ENCODE peak calls at places on chromosomes 11 and 22, in four cellular contexts. E is HL-60, P is K562, R is GM12878. G is an unnamed sample.

GRCh38 chr11:34343153-34343552 is 14.7 kb downstream of the ABTB2 start:
- DNase-seq in E (no peak), P (no peak), R (no peak), G (no peak)

GRCh38 chr11:9565822-9566560 is 7.5 kb upstream of the WEE1 start:
- DNase-seq in E (peak), P (peak), R (peak), G (peak)

GRCh38 chr22:45775062-45775461 is 103.4 kb downstream of the ATXN10 start:
- DNase-seq in E (no peak), P (no peak), R (no peak), G (no peak)

GRCh38 chr11:28713850-28714249 is 605.7 kb downstream of the METTL15 start:
- DNase-seq in E (no peak), P (no peak), R (no peak), G (no peak)

GRCh38 chr11:8765294-8765693 is 82.7 kb downstream of the RPL27A start:
- DNase-seq in E (no peak), P (no peak), R (no peak), G (no peak)

GRCh38 chr11:59158206-59159068 is 13.5 kb upstream of the DTX4 start:
- DNase-seq in E (peak), P (peak), R (no peak), G (no peak)

GRCh38 chr22:40023226-40023925 is 28.6 kb downstream of the FAM83F start:
- DNase-seq in E (no peak), P (no peak), R (no peak), G (no peak)

GRCh38 chr11:24386551-24387404 is 110.1 kb upstream of the LUZP2 start:
- DNase-seq in E (no peak), P (no peak), R (no peak), G (no peak)

GRCh38 chr11:25163421-25163820 is 666.6 kb downstream of the LUZP2 start:
- DNase-seq in E (no peak), P (no peak), R (no peak), G (no peak)

GRCh38 chr11:4626207-4627105 is 10.8 kb upstream of the OR51D1 start:
- DNase-seq in E (peak), P (peak), R (no peak), G (no peak)

GRCh38 chr11:86440305-86440716 is 65.6 kb downstream of the CCDC81 start:
- DNase-seq in E (no peak), P (no peak), R (no peak), G (no peak)

GRCh38 chr22:30267382-30268302 is 991 bp upstream of the OSM start:
- DNase-seq in E (peak), P (no peak), R (no peak), G (no peak)

GRCh38 chr11:23134627-23135026 is 274.4 kb upstream of the CCDC179 start:
- DNase-seq in E (no peak), P (no peak), R (no peak), G (no peak)

GRCh38 chr11:60899021-60899936 is 7.1 kb downstream of the PRPF19 start:
- DNase-seq in E (peak), P (peak), R (no peak), G (no peak)

GRCh38 chr11:36363361-36364272 is 67.5 kb downstream of the PRR5L start:
- DNase-seq in E (no peak), P (no peak), R (no peak), G (no peak)

GRCh38 chr22:42397332-42398246 is 34.6 kb downstream of the NFAM1 start:
- DNase-seq in E (peak), P (no peak), R (peak), G (peak)

GRCh38 chr11:88315981-88316441 is 21.5 kb downstream of the CTSC start:
- DNase-seq in E (no peak), P (no peak), R (no peak), G (no peak)

GRCh38 chr22:49704345-49705215 is 123.1 kb downstream of the BRD1 start:
- DNase-seq in E (no peak), P (peak), R (no peak), G (no peak)

GRCh38 chr22:35540600-35541253 is at the start of gene RASD2:
- DNase-seq in E (peak), P (peak), R (no peak), G (peak)

GRCh38 chr11:29171350-29171950 is 845.4 kb downstream of the KCNA4 start:
- DNase-seq in E (no peak), P (no peak), R (no peak), G (no peak)

GRCh38 chr11:72413914-72414628 is 20.3 kb downstream of the CLPB start:
- DNase-seq in E (peak), P (peak), R (no peak), G (peak)

GRCh38 chr11:34264266-34265110 is 93.3 kb downstream of the ABTB2 start:
- DNase-seq in E (no peak), P (no peak), R (no peak), G (no peak)

GRCh38 chr11:102568851-102569250 is 38.3 kb upstream of the MMP7 start:
- DNase-seq in E (no peak), P (no peak), R (no peak), G (no peak)

GRCh38 chr11:66278396-66279091 is 569 bp downstream of the CNIH2 start:
- DNase-seq in E (no peak), P (peak), R (no peak), G (no peak)

GRCh38 chr11:128891912-128892398 is 799 bp downstream of the KCNJ5 start:
- DNase-seq in E (no peak), P (peak), R (no peak), G (no peak)

GRCh38 chr22:49372530-49373288 is 455.0 kb downstream of the BRD1 start:
- DNase-seq in E (no peak), P (peak), R (no peak), G (no peak)

GRCh38 chr11:64665381-64665780 is 57.6 kb downstream of the NRXN2 start:
- DNase-seq in E (no peak), P (peak), R (no peak), G (no peak)

DNA sequence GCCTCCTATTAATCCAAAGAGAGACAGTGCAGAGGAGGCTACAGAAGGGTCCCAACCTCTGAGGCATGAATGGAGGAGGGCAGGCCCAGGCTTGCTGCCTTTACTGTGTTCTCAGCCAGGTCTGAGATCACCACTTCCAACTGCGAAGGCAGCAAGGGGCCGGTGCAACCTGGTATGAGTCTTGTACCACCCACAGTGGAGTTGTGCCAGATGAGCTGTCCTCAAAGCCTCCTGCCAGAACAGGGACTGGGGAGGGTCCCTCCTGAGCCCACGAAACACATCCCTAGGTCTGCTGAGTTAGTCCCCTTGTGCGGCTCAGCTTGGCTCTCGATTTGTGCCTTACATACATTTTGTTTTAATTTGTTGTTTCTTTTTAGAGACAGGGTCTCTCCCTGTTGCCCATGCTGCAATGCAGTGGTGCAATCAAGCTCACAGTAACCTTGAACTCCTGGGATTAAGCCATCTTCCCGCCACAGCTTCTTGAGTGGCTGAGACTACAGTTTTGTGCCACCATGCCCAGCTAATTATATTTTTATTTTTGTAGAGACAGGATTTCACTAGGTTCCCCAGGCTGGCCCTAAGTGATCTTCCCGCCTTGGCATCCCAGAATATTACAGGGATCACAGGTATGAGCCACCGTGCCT is 9.3 kb downstream of the MIF start:
- DNase-seq in E (no peak), P (no peak), R (no peak), G (no peak)
- TF ChIP-seq SPI1 in E (no peak), P (no peak), R (no peak), G (no peak)

DNA sequence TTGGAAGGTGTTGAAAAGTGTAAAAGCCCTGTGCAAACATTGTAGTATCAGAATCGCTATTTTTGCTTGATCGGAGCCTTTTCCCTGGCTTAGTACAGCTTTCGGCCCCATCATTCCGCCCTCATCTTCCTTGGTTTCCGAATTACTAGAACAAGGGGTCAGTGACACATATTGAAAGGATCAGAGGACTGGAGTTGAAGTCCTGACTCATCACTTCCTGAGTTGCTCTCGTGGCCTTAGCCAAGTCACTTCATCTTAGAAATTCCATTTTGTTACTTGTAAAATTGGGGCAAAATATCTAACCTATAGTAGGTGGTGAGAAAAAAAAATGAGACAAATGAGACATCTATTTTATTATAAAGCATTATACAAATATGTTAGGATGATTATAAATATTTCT is 375.0 kb downstream of the NTM start:
- DNase-seq in E (no peak), P (no peak), R (no peak), G (no peak)
- TF ChIP-seq POLR2AphosphoS5 in E (no peak), P (no peak), R (no peak), G (no peak)

GRCh38 chr11:117985953-117986887 is at the start of gene IL10RA:
- DNase-seq in E (peak), P (peak), R (no peak), G (peak)
- TF ChIP-seq SPI1 in E (no peak), P (no peak), R (no peak), G (no peak)

GRCh38 chr11:7020183-7020917 is at the start of the genes NLRP14 and ZNF214:
- DNase-seq in E (no peak), P (peak), R (no peak), G (no peak)
- TF ChIP-seq POLR2AphosphoS5 in E (no peak), P (no peak), R (no peak), G (no peak)

DNA sequence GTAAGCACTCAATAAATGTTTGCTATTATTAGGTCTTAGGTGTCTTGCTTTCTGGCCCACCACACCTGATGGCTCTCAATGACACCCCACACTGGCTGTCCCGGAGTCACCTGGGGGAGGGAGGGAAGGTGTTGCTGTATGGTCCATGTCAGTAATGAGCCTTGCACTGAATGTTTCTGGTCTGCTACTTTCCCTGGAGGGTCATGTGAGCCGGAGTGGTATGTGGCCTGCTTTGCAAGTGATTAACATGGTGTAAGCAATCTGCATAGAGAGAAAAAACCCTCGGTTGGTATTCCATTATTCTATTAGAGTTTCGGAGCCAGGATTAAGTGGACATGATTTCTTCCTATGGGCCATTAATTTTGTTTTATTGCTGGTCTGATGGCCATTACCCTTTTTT is 63.9 kb downstream of the PKNOX2 start:
- DNase-seq in E (no peak), P (no peak), R (no peak), G (no peak)
- TF ChIP-seq SPI1 in E (no peak), P (no peak), R (no peak), G (no peak)

DNA sequence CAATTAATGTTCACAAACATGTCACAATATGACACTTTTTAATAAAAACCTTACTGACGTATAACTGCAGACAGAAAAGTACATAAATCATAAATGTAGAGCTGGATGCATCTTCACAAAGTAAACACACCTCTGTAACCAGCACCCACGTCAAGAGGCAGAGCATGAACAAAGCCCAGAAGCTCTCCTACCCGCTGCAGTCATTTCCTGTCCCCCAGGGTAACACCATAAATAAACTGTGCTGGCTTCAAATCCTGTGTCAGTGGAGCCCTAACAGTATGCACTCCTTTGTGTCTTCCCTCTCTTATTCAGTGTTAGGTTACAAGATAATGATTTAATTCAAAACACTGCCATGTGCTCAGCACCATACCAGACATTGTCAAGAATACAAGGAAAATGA is 5.7 kb downstream of the SYT13 start:
- DNase-seq in E (no peak), P (no peak), R (no peak), G (no peak)
- TF ChIP-seq POLR2AphosphoS5 in E (no peak), P (no peak), R (no peak), G (no peak)

GRCh38 chr11:17138562-17138961 is 61.1 kb upstream of the RPS13 start:
- DNase-seq in E (no peak), P (no peak), R (no peak), G (no peak)
- TF ChIP-seq SPI1 in E (no peak), P (no peak), R (no peak), G (no peak)

DNA sequence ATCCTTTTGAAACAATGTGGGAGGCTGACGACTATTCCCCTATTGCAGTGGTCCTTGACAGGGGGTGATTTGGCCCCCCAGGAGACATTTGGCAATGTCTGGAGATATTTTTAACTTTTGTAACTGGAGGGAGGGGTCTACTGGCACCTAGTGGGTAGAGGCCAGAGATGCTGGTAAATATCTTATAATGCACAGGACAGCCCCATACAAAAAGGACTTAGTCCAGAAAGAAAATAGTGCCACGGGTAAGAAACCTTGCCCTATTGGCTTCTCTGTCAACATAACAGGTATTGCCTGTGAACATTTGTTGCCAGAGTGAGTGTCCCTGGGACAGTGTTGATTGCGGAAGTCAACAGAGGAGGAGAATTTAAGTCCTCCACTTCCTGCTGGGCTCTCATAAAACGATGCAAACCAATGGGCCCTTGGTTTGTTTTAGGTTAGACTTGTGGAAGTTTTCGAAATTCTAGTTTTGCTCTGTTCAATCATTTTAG is 101.6 kb downstream of the MAML2 start:
- DNase-seq in E (peak), P (no peak), R (no peak), G (no peak)
- TF ChIP-seq POLR2AphosphoS5 in E (no peak), P (no peak), R (no peak), G (no peak)

GRCh38 chr11:15735711-15736110 is 620.6 kb downstream of the SOX6 start:
- DNase-seq in E (no peak), P (no peak), R (no peak), G (no peak)

GRCh38 chr11:15743244-15743629 is 613.1 kb downstream of the SOX6 start:
- DNase-seq in E (no peak), P (no peak), R (no peak), G (no peak)

GRCh38 chr11:15742626-15743243 is 613.6 kb downstream of the SOX6 start:
- DNase-seq in E (no peak), P (no peak), R (no peak), G (no peak)

DNA sequence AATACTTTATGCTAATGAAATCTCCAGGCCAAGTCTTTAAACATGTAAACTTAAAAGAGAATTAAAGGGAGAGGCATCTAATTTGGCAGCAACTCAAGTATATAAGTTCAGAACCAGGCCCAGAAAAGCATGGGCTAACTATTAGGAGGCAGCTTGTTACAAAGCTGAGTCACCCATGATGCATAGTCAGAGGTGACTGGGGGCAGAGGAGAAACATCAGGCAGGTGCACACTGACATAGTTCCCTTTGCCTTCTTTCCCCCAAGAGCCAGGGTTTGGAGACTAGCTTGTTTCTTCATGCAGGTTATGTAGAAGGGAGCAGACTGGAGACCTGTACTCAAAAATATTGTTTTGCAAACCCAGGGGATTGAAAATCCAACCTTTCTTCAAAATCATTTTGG is 619.0 kb downstream of the SOX6 start:
- DNase-seq in E (no peak), P (no peak), R (no peak), G (no peak)
- TF ChIP-seq SPI1 in E (no peak), P (no peak), R (no peak), G (no peak)

GRCh38 chr11:130159657-130160459 is at the start of gene ST14:
- DNase-seq in E (peak), P (no peak), R (no peak), G (no peak)
- TF ChIP-seq POLR2AphosphoS5 in E (no peak), P (no peak), R (no peak), G (no peak)